ENCODE peak calls at places on chromosomes 7 and 10, in six cellular contexts. N is neuronal stem cell; H is AG08395; G is COR-L47; R is activated naive CD4-positive, alpha-beta T cell treated with anti-CD3 and anti-CD28 coated beads, Interleukin-2, amount 50 U/mL, for 16 hours; B is stimulated activated CD8-positive, alpha-beta memory T cell treated with anti-CD3 and anti-CD28 coated beads, Interleukin-15, amount 100 ng/mL, for 4 hours. V is an unnamed sample.
A peak's percentile ranks its signal among the peaks of the same experiment; 100 is the strongest.

GRCh38 chr10:75959209-75959608 is 527.8 kb downstream of the LRMDA start:
- DNase-seq in N (no peak), H (peak; percentile 96), G (no peak), R (no peak), B (no peak), V (peak; percentile 88)

GRCh38 chr10:33286186-33286934 is 48.1 kb downstream of the NRP1 start:
- DNase-seq in N (no peak), H (no peak), G (no peak), R (no peak), B (no peak), V (no peak)

GRCh38 chr7:39357648-39358047 is 208.6 kb upstream of the YAE1 start:
- DNase-seq in N (peak; percentile 9), H (no peak), G (peak; percentile 0), R (no peak), B (no peak), V (no peak)

GRCh38 chr10:108904163-108904878 is 1019.0 kb downstream of the XPNPEP1 start:
- DNase-seq in N (no peak), H (peak; percentile 14), G (no peak), R (no peak), B (no peak), V (peak; percentile 43)

GRCh38 chr10:71678057-71678805 is 41.3 kb downstream of the C10orf105 start:
- DNase-seq in N (no peak), H (no peak), G (no peak), R (no peak), B (no peak), V (no peak)

GRCh38 chr7:70006411-70006920 is 408.2 kb downstream of the AUTS2 start:
- DNase-seq in N (no peak), H (peak; percentile 7), G (no peak), R (no peak), B (no peak), V (no peak)

GRCh38 chr7:136533732-136534131 is 334.7 kb upstream of the CHRM2 start:
- DNase-seq in N (no peak), H (no peak), G (no peak), R (no peak), B (no peak), V (no peak)

GRCh38 chr7:91609525-91609924 is 271.0 kb downstream of the MTERF1 start:
- DNase-seq in N (no peak), H (no peak), G (no peak), R (no peak), B (no peak), V (no peak)

GRCh38 chr7:131540491-131541162 is 15.8 kb downstream of the PODXL start:
- DNase-seq in N (no peak), H (no peak), G (no peak), R (no peak), B (no peak), V (peak; percentile 38)

GRCh38 chr7:153152786-153153185 is 393.2 kb downstream of the ACTR3B start:
- DNase-seq in N (no peak), H (no peak), G (no peak), R (no peak), B (no peak), V (no peak)

V was measured in kidney tubule cell.